ENCODE peak calls at places on chromosomes 11 and 22, in nine cellular contexts. D is fibroblast of villous mesenchyme, N is AG04450, A is body of pancreas, Q is mucosa of descending colon, I is H1, T is cardiac fibroblast, P is HCT116, E is Peyer's patch. V is an unnamed sample.
A peak's percentile ranks its signal among the peaks of the same experiment; 100 is the strongest.

GRCh38 chr11:79220171-79220570 is 220.7 kb downstream of the TENM4 start:
- DNase-seq in P (no peak), E (no peak), Q (no peak), T (no peak), A (no peak), D (no peak), I (no peak), N (no peak), V (no peak)

GRCh38 chr22:19795617-19796008 is 35.0 kb downstream of the TBX1 start:
- DNase-seq in A (no peak), E (no peak), D (no peak), N (no peak), P (no peak), I (no peak), Q (no peak), T (peak; percentile 13), V (no peak)

GRCh38 chr11:19441752-19442553 is 201.2 kb upstream of the E2F8 start:
- DNase-seq in T (peak; percentile 97), P (peak; percentile 66), A (peak; percentile 39), D (peak; percentile 95), I (no peak), N (peak; percentile 87), Q (no peak), E (no peak), V (peak; percentile 97)

GRCh38 chr22:46734830-46735453 is 3.1 kb downstream of the CERK start:
- DNase-seq in A (no peak), Q (peak; percentile 59), T (no peak), I (no peak), E (peak; percentile 90), D (no peak), N (no peak), P (no peak), V (no peak)

GRCh38 chr11:116697011-116697410 is 75.8 kb downstream of the BUD13 start:
- DNase-seq in E (no peak), P (no peak), A (no peak), Q (no peak), T (no peak), I (no peak), D (no peak), N (no peak), V (peak; percentile 83)

GRCh38 chr22:20483771-20484170 is 11.8 kb downstream of the KLHL22 start:
- DNase-seq in A (no peak), E (no peak), N (no peak), T (no peak), I (no peak), Q (no peak), P (no peak), D (no peak), V (no peak)

GRCh38 chr11:19698493-19699292 is 13.9 kb upstream of the NAV2 start:
- DNase-seq in T (peak; percentile 82), N (peak; percentile 43), E (no peak), A (no peak), I (no peak), P (no peak), Q (no peak), D (no peak), V (peak; percentile 88)

GRCh38 chr11:72718101-72718501 is 34.1 kb downstream of the ARAP1 start:
- DNase-seq in Q (no peak), N (no peak), P (no peak), D (no peak), A (no peak), I (no peak), T (no peak), E (no peak), V (no peak)

GRCh38 chr11:76623171-76623883 is 47.2 kb downstream of the LRRC32 start:
- DNase-seq in P (no peak), N (no peak), T (peak; percentile 94), I (no peak), Q (no peak), A (no peak), D (peak; percentile 84), E (no peak), V (peak; percentile 69)

GRCh38 chr11:132205006-132205405 is 834.6 kb downstream of the NTM start:
- DNase-seq in N (no peak), Q (no peak), A (no peak), I (no peak), D (no peak), T (no peak), E (no peak), P (no peak), V (no peak)

GRCh38 chr11:101866619-101867491 is 48.0 kb upstream of the CEP126 start:
- DNase-seq in N (no peak), D (peak; percentile 48), A (no peak), Q (no peak), E (no peak), P (no peak), T (peak; percentile 69), I (no peak), V (peak; percentile 81)

GRCh38 chr11:128518493-128519207 is 68.7 kb downstream of the ETS1 start:
- DNase-seq in T (peak; percentile 63), A (no peak), P (no peak), E (no peak), D (peak; percentile 43), Q (no peak), N (no peak), I (no peak), V (no peak)

GRCh38 chr11:73201249-73201648 is 16.8 kb upstream of the P2RY2 start:
- DNase-seq in E (no peak), Q (no peak), T (peak; percentile 50), N (no peak), P (no peak), I (no peak), D (peak; percentile 29), A (no peak), V (peak; percentile 61)

GRCh38 chr22:30304495-30305244 is 15.4 kb upstream of the CASTOR1 start:
- DNase-seq in D (no peak), E (peak; percentile 74), N (no peak), T (no peak), A (no peak), I (no peak), P (no peak), Q (peak; percentile 62), V (peak; percentile 77)

GRCh38 chr11:94740083-94740974 is 27.8 kb upstream of the AMOTL1 start:
- DNase-seq in T (peak; percentile 25), A (peak; percentile 23), E (no peak), I (no peak), P (no peak), N (no peak), Q (no peak), D (no peak), V (no peak)

GRCh38 chr11:12585861-12586260 is 88.4 kb upstream of the TEAD1 start:
- DNase-seq in I (no peak), D (no peak), T (no peak), P (no peak), N (no peak), A (no peak), E (no peak), Q (no peak), V (no peak)

GRCh38 chr11:62241095-62241494 is 944 bp upstream of the SCGB1D2 start:
- DNase-seq in E (no peak), A (no peak), Q (no peak), N (no peak), D (no peak), T (no peak), P (no peak), I (no peak), V (no peak)

DNA sequence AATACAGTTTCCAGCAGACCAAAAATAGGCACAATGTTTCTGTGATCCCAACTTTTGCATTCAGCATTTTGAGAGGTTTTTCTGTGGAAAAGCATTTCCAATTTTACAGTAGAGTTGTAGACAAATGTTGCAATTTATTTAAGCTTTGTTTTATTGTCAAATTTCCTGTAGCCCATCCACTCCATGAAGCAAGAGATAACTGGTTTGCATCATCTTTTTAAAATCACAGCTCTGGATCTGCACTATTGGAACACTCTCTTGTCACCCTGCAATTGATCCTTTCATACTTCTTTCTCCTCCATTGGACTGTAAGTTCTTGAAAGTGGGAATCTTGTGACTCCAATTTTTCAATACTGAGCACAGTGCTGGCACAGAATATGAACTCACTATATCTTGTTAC is 86.0 kb downstream of the MAML2 start:
- DNase-seq in N (no peak), I (no peak), E (no peak), D (peak; percentile 72), T (no peak), A (no peak), Q (no peak), P (no peak), V (no peak)
- H3K4me3 ChIP-seq in N (no peak overlapping the region), I (no peak overlapping the region), E (no peak overlapping the region), D (no peak overlapping the region), T (no peak overlapping the region), A (no peak overlapping the region), Q (no peak overlapping the region), P (no peak overlapping the region), V (no peak overlapping the region)

GRCh38 chr11:114478768-114479167 is 39.5 kb downstream of the REXO2 start:
- DNase-seq in Q (no peak), E (no peak), I (no peak), T (peak; percentile 29), N (no peak), D (peak; percentile 75), A (no peak), P (no peak), V (peak; percentile 59)
- TF ChIP-seq CTCF in Q (no peak), E (no peak), I (no peak), T (no peak), N (no peak), D (no peak), A (no peak), P (no peak), V (no peak)

GRCh38 chr11:96339704-96340554 is 3.1 kb downstream of the MAML2 start:
- DNase-seq in N (no peak), T (peak; percentile 68), P (no peak), A (no peak), D (no peak), Q (peak; percentile 27), I (no peak), E (no peak), V (no peak)
- H3K4me3 ChIP-seq in N (peak overlapping the region; percentile 81), T (peak overlapping the region; percentile 65), P (no peak overlapping the region), A (no peak overlapping the region), D (peak overlapping the region; percentile 67), Q (no peak overlapping the region), I (no peak overlapping the region), E (peak overlapping the region; percentile 71), V (peak overlapping the region; percentile 93)

GRCh38 chr22:50627914-50628542 is at the start of gene ARSA:
- DNase-seq in T (peak; percentile 82), P (no peak), I (no peak), Q (peak; percentile 83), D (peak; percentile 88), N (peak; percentile 43), A (peak; percentile 81), E (peak; percentile 82), V (peak; percentile 87)
- TF ChIP-seq CTCF in T (peak; percentile 41), P (no peak), I (peak; percentile 54), Q (peak; percentile 33), D (peak; percentile 34), N (peak; percentile 38), A (peak; percentile 7), E (peak; percentile 28), V (no peak)

V was measured in epithelial cell of esophagus.